ENCODE peak calls at places on chromosomes 13 and 19, in ten cellular contexts. A is K562; Y is uterus; I is sigmoid colon; X is neural progenitor cell; B is thoracic aorta; C is SJCRH30; F is mesendoderm; V is effector memory CD4-positive, alpha-beta T cell; N is adrenal gland. O is an unnamed sample. For H3K36me3, the result is how much of the 10 kb centered on the place peaks cover.

GRCh38 chr13:33349996-33350826 is 64.7 kb upstream of the STARD13 start:
- DNase-seq in A (no peak), Y (peak), I (peak), X (peak), B (no peak), C (peak), F (peak), V (no peak), N (peak), O (peak)

GRCh38 chr13:96075953-96076543 is 13.9 kb upstream of the HS6ST3 start:
- DNase-seq in A (no peak), Y (no peak), I (no peak), X (no peak), B (no peak), C (no peak), F (peak), V (no peak), N (no peak), O (peak)

GRCh38 chr13:51921790-51922740 is 60.3 kb downstream of the CCDC70 start:
- DNase-seq in A (peak), Y (no peak), I (no peak), X (no peak), B (no peak), C (no peak), F (peak), V (no peak), N (no peak), O (no peak)

GRCh38 chr13:30045916-30046704 is 195.7 kb upstream of the UBL3 start:
- DNase-seq in A (no peak), Y (no peak), I (no peak), X (no peak), B (no peak), C (no peak), F (no peak), V (no peak), N (no peak), O (no peak)

GRCh38 chr19:38152461-38153379 is 71.3 kb downstream of the DPF1 start:
- DNase-seq in A (peak), Y (no peak), I (no peak), X (no peak), B (no peak), C (no peak), F (peak), V (no peak), N (no peak), O (peak)

GRCh38 chr13:101179021-101179420 is 237.3 kb downstream of the NALCN start:
- DNase-seq in A (no peak), Y (no peak), I (no peak), X (no peak), B (no peak), C (no peak), F (no peak), V (no peak), N (no peak), O (no peak)

GRCh38 chr13:40993119-40993518 is 26.0 kb downstream of the ELF1 start:
- DNase-seq in A (no peak), Y (no peak), I (no peak), X (peak), B (no peak), C (peak), F (peak), V (no peak), N (no peak), O (no peak)

GRCh38 chr13:20891768-20892167 is 10.8 kb downstream of the XPO4 start:
- DNase-seq in A (no peak), Y (no peak), I (no peak), X (no peak), B (no peak), C (no peak), F (no peak), V (no peak), N (no peak), O (no peak)

GRCh38 chr19:58325623-58326022 is 1.2 kb upstream of the ZSCAN22 start:
- DNase-seq in A (no peak), Y (no peak), I (no peak), X (no peak), B (no peak), C (no peak), F (no peak), V (no peak), N (no peak), O (no peak)

GRCh38 chr13:95924389-95924994 is 128.7 kb downstream of the UGGT2 start:
- DNase-seq in A (no peak), Y (no peak), I (no peak), X (no peak), B (no peak), C (no peak), F (peak), V (no peak), N (peak), O (peak)

GRCh38 chr19:342801-343421 is 1.7 kb downstream of the MIER2 start:
- DNase-seq in A (no peak), Y (peak), I (peak), X (no peak), B (no peak), C (no peak), F (no peak), V (no peak), N (peak), O (no peak)

GRCh38 chr13:49869514-49869913 is 66.6 kb downstream of the SPRYD7 start:
- DNase-seq in A (peak), Y (no peak), I (no peak), X (peak), B (no peak), C (peak), F (peak), V (no peak), N (no peak), O (peak)

GRCh38 chr19:7480222-7480974 is 8.4 kb downstream of the PEX11G start:
- DNase-seq in A (no peak), Y (no peak), I (no peak), X (no peak), B (no peak), C (peak), F (peak), V (no peak), N (peak), O (no peak)

GRCh38 chr19:53868091-53868891 is 608 bp downstream of the MYADM start:
- DNase-seq in A (peak), Y (peak), I (peak), X (peak), B (no peak), C (peak), F (peak), V (no peak), N (peak), O (peak)

DNA sequence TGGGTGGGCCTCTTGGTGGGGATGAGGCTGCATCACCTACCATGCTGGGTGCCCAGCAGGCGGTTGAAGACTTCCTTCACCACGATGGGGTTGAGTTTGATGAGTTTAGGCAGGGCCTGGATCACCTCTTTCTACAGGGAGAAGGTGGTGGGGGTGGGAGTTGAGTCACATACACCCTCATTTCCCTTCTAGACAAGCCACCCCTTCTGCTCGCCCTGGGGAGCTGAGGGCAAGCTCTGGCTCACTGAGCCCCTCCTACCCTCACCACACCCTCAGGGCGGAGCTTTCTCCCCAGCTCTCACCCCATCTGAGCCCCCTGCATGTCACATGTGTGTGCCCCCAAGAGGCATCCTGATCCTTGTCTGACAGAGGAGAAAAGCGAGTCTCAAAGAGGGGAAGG is 7.6 kb upstream of the RSPH6A start:
- DNase-seq in A (no peak), Y (no peak), I (no peak), X (no peak), B (no peak), C (no peak), F (no peak), V (no peak), N (no peak), O (no peak)
- H3K36me3 ChIP-seq in A (half or more), Y (under half), I (half or more), X (under half), B (half or more), C (under half), F (under half), V (half or more), N (under half), O (under half)

GRCh38 chr19:1425902-1426301 is 12.3 kb upstream of the RPS15 start:
- DNase-seq in A (no peak), Y (no peak), I (no peak), X (no peak), B (no peak), C (no peak), F (no peak), V (no peak), N (no peak), O (no peak)

GRCh38 chr19:1423445-1424181 is 14.6 kb upstream of the RPS15 start:
- DNase-seq in A (no peak), Y (no peak), I (no peak), X (no peak), B (no peak), C (no peak), F (no peak), V (no peak), N (no peak), O (no peak)

GRCh38 chr19:1424182-1424955 is 13.8 kb upstream of the RPS15 start:
- DNase-seq in A (no peak), Y (no peak), I (no peak), X (no peak), B (no peak), C (no peak), F (no peak), V (no peak), N (no peak), O (no peak)

GRCh38 chr19:1427221-1427620 is 11.0 kb upstream of the RPS15 start:
- DNase-seq in A (no peak), Y (no peak), I (no peak), X (no peak), B (no peak), C (no peak), F (no peak), V (no peak), N (no peak), O (no peak)

GRCh38 chr19:1425102-1425842 is 12.9 kb upstream of the RPS15 start:
- DNase-seq in A (no peak), Y (no peak), I (no peak), X (no peak), B (no peak), C (no peak), F (no peak), V (no peak), N (peak), O (no peak)
- H3K36me3 ChIP-seq in A (half or more), Y (under half), I (half or more), X (under half), B (half or more), C (half or more), F (under half), V (half or more), N (half or more), O (half or more)

GRCh38 chr19:19051478-19052213 is 12.1 kb upstream of the SLC25A42 start:
- DNase-seq in A (no peak), Y (no peak), I (no peak), X (no peak), B (no peak), C (no peak), F (no peak), V (no peak), N (no peak), O (no peak)
- H3K36me3 ChIP-seq in A (half or more), Y (under half), I (half or more), X (under half), B (under half), C (under half), F (under half), V (under half), N (under half), O (under half)

GRCh38 chr19:18562086-18562485 is 4.4 kb downstream of the KXD1 start:
- DNase-seq in A (no peak), Y (no peak), I (no peak), X (no peak), B (peak), C (no peak), F (no peak), V (no peak), N (no peak), O (no peak)
- H3K36me3 ChIP-seq in A (half or more), Y (under half), I (half or more), X (under half), B (under half), C (under half), F (under half), V (under half), N (under half), O (under half)

DNA sequence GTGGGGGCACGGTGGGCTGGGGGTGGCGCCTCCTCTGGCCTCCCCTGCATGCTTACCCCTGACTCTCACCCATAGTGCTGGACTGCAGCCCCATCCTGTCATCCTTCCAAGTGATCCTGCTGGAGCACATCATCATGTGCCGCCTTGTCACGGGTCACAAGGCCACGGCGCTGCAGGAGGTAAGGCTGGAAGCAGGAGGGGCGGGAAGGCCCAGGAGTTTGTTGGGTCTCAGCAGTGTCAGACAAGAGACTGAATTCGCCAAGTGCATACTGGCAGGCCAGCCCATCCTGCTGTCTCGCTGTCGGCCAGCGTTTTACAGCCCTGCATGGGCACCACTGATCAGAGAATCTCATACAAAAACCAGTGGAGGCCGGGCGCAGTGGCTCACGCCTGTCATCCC is 23.1 kb downstream of the MAU2 start:
- DNase-seq in A (no peak), Y (no peak), I (no peak), X (no peak), B (no peak), C (no peak), F (no peak), V (no peak), N (no peak), O (no peak)
- H3K36me3 ChIP-seq in A (half or more), Y (under half), I (half or more), X (under half), B (half or more), C (under half), F (under half), V (half or more), N (half or more), O (under half)

DNA sequence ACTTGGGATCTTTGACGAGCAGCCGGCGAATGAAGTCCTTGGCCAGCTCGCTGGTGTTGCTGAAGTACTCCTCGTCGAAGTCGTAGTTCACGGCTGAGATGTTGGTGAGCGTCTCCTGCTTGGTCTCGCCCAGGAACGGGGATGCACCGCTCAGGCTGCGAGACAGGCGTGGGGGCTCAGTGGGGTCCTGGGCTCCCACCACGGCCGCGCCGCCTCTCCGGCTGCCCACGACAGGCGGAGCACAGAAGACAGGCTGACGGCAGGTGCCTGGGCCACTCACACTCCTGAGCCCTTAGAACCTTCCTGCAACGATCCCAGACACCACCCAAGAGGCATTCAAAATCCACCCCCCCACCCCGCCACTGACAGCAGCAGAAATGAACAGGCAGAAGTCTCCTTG is 9.9 kb downstream of the DAPK3 start:
- DNase-seq in A (no peak), Y (no peak), I (no peak), X (no peak), B (no peak), C (no peak), F (no peak), V (no peak), N (no peak), O (no peak)
- H3K36me3 ChIP-seq in A (half or more), Y (under half), I (half or more), X (under half), B (half or more), C (under half), F (under half), V (half or more), N (half or more), O (under half)

O was measured in A673.